ENCODE peak calls at places on chromosomes 13 and 19, in five cellular contexts. T, S, R, L and U are unnamed samples.
A peak's percentile ranks its signal among the peaks of the same experiment; 100 is the strongest.

GRCh38 chr13:26758496-26759155 is 2.0 kb downstream of the GPR12 start:
- DNase-seq in T (no peak), S (no peak), R (no peak), L (no peak), U (no peak)

GRCh38 chr19:33469171-33470039 is 52.2 kb downstream of the PEPD start:
- DNase-seq in T (no peak), S (no peak), R (no peak), L (peak; percentile 36), U (no peak)

GRCh38 chr13:74027161-74027779 is 106.9 kb downstream of the KLF12 start:
- DNase-seq in T (no peak), S (no peak), R (no peak), L (no peak), U (no peak)

GRCh38 chr13:75197803-75198202 is 284.2 kb downstream of the TBC1D4 start:
- DNase-seq in T (no peak), S (no peak), R (peak; percentile 12), L (no peak), U (no peak)

GRCh38 chr13:95553271-95553588 is 710 bp downstream of the CLDN10 start:
- DNase-seq in T (no peak), S (no peak), R (peak; percentile 44), L (no peak), U (no peak)

GRCh38 chr19:19042732-19043274 is 9.4 kb downstream of the ARMC6 start:
- DNase-seq in T (no peak), S (no peak), R (no peak), L (no peak), U (no peak)

GRCh38 chr19:16496613-16496983 is 404 bp downstream of the C19orf44 start:
- DNase-seq in T (no peak), S (no peak), R (no peak), L (no peak), U (no peak)

GRCh38 chr19:29524201-29524911 is 1.4 kb upstream of the VSTM2B start:
- DNase-seq in T (no peak), S (peak; percentile 37), R (peak; percentile 60), L (no peak), U (no peak)

GRCh38 chr13:79867248-79867647 is 386.3 kb downstream of the NDFIP2 start:
- DNase-seq in T (no peak), S (no peak), R (no peak), L (no peak), U (no peak)

GRCh38 chr19:38392707-38393308 is 4.3 kb downstream of the SPRED3 start:
- DNase-seq in T (peak; percentile 76), S (no peak), R (peak; percentile 26), L (peak; percentile 84), U (peak; percentile 92)

GRCh38 chr19:39539165-39539518 is 819 bp downstream of the EID2 start:
- DNase-seq in T (no peak), S (no peak), R (peak; percentile 93), L (no peak), U (no peak)

GRCh38 chr13:111036665-111037064 is 78.4 kb upstream of the ARHGEF7 start:
- DNase-seq in T (no peak), S (no peak), R (no peak), L (no peak), U (no peak)

GRCh38 chr19:13644648-13645047 is 119.7 kb upstream of the MRI1 start:
- DNase-seq in T (peak; percentile 72), S (no peak), R (peak; percentile 22), L (no peak), U (no peak)

GRCh38 chr13:67197704-67198103 is 32.4 kb downstream of the PCDH9 start:
- DNase-seq in T (no peak), S (no peak), R (no peak), L (no peak), U (no peak)

GRCh38 chr13:44747179-44747578 is 171.0 kb upstream of the TSC22D1 start:
- DNase-seq in T (no peak), S (no peak), R (no peak), L (no peak), U (no peak)

GRCh38 chr19:16850133-16850532 is 20.9 kb downstream of the SIN3B start:
- DNase-seq in T (no peak), S (no peak), R (no peak), L (no peak), U (no peak)

GRCh38 chr13:49248433-49249002 is 793 bp downstream of the CDADC1 start:
- DNase-seq in T (no peak), S (peak; percentile 21), R (no peak), L (no peak), U (no peak)

DNA sequence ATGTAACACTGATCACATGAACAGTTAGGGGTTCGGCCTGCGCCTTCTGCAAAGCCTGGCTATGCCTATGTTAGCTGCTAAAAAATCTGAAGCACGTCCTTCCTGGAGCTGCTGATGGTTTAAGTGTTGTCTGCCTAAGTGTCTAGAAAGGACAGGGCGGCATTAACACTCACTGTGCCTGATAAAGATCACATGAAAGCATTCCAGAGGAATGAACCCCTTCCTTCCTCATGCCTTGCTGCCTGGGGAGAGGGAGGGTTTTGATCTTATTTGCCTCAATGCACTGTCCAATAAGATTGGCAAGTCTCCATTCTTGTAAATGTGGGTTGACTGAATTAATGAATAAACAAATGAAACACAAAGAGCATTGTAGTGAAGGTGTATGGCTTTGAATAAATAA is 5.2 kb downstream of the DOCK9 start:
- DNase-seq in T (no peak), S (no peak), R (peak; percentile 96), L (no peak), U (no peak)
- H3K4me1 ChIP-seq in T (peaks cover 41% of the 10 kb centered on the region), S (peaks cover 17% of the 10 kb centered on the region), R (peaks cover 7% of the 10 kb centered on the region), L (no peaks in the 10 kb centered on the region), U (no peaks in the 10 kb centered on the region)

DNA sequence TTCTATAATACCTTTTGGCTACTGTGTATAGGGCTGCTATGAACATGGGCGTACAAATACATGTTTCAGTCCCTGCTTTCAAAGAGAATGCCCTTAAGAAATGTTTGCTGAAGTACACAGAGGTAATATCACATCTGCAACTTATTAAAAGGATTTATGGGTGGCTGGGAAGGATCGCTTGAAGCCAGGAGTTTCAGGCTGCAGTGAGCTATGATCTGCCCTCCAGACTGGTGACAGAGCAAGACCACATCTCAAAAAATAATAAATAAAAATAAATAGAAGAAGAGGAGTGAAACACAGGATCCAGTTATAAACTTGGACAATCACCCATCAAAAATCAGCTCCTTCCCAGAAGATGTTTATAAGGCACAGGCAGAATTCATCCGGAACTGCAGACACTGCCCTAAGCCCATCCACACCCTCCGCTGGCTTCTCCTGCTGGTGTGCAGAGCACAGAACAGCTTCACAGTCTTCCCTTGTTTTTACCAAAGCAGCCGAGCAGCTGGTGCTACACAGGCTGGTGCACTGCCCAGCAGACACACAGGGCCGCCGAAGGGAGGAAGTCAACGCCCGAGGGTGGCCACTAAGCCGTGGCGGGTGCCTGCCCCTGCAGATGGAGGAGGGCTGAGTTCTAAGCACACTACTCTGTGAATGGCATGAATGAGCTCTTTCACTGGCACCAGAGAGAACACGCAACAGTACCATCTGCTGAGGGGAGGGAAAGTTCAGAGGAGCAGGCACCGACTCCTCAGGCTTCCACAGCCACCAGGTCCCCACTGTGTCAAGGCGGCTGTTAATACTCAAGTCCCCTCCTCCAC is 44.0 kb downstream of the BRD4 start:
- DNase-seq in T (no peak), S (no peak), R (no peak), L (peak; percentile 81), U (no peak)
- H3K27ac ChIP-seq in T (no peak overlapping the region), S (no peak overlapping the region), R (no peak overlapping the region), L (peak overlapping the region; percentile 60), U (no peak overlapping the region)

DNA sequence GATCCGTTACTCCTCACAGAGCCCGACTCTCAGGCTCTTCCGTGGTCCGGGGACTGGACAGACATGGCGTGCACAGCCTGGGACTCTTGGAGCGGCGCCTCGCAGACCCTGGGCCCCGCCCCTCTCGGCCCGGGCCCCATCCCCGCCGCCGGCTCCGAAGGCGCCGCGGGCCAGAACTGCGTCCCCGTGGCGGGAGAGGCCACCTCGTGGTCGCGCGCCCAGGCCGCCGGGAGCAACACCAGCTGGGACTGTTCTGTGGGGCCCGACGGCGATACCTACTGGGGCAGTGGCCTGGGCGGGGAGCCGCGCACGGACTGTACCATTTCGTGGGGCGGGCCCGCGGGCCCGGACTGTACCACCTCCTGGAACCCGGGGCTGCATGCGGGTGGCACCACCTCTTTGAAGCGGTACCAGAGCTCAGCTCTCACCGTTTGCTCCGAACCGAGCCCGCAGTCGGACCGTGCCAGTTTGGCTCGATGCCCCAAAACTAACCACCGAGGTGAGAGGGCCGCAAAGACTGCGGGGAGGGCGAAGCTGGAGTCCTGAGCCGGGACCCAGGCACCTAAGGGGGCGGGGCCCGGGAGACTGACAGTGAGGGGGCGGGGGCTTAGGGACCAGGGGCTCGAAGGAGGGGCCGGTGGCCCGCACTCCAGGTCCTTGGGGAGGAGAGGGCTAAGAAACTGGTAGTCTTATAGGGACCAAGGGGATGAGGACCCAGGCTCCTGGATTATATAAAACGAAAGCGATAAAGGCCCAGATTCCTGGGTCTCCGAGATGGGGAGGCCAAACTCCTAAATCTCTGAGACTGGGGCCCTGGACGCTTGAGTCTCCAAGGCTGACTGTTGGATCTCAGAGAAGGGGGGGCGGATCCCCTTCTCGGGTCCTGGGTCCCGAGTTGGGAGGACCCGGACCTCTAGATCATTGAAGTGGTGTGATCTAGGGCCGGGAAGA is 2.0 kb downstream of the ETV2 start:
- DNase-seq in T (peak; percentile 92), S (peak; percentile 87), R (peak; percentile 95), L (peak; percentile 94), U (peak; percentile 86)
- H3K4me1 ChIP-seq in T (peaks cover 28% of the 10 kb centered on the region), S (peaks cover 30% of the 10 kb centered on the region), R (peaks cover 15% of the 10 kb centered on the region), L (no peaks in the 10 kb centered on the region), U (peaks cover 15% of the 10 kb centered on the region)

DNA sequence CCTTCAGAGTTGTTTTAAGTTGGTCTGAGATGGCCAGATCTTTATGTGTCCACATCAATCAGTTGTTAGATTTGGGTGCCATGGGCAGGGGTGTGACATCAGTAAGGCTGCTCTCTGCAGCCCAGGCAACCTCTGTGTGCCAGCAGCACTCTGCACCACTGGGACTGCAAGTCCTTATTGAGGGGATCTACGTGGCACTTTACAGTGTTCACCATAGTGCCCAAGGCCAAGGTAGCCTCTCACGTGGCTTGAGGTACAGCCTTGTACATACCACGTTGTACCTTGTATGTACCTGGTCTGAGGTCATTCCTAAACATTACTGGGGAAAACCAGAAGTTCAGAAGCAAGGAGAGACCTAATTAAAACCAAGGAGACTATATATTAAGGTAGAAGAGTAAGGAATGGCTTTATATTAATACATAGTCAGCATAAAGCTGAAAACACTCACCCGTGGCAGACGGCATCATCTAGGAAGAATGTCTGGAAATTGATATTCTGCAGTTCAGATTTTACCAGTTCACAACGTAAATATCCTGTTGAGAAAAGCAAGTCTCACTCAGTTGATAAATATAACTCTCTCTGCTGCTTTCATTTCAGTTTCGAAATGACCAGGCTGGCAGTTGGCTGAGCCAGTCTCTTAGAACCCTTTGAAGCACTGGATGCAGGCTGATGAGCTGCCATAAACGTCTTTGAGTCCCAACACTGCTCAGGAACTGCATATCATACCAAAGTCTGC is 128.8 kb downstream of the ZDHHC20 start:
- DNase-seq in T (no peak), S (no peak), R (no peak), L (no peak), U (no peak)
- H3K27ac ChIP-seq in T (no peak overlapping the region), S (no peak overlapping the region), R (no peak overlapping the region), L (peak overlapping the region; percentile 32), U (no peak overlapping the region)

GRCh38 chr19:46981296-46981695 is 38.3 kb upstream of the NPAS1 start:
- DNase-seq in T (no peak), S (no peak), R (no peak), L (no peak), U (no peak)
- H3K4me1 ChIP-seq in T (peaks cover 15% of the 10 kb centered on the region), S (peaks cover 33% of the 10 kb centered on the region), R (peaks cover 28% of the 10 kb centered on the region), L (no peaks in the 10 kb centered on the region), U (peaks cover 8% of the 10 kb centered on the region)

DNA sequence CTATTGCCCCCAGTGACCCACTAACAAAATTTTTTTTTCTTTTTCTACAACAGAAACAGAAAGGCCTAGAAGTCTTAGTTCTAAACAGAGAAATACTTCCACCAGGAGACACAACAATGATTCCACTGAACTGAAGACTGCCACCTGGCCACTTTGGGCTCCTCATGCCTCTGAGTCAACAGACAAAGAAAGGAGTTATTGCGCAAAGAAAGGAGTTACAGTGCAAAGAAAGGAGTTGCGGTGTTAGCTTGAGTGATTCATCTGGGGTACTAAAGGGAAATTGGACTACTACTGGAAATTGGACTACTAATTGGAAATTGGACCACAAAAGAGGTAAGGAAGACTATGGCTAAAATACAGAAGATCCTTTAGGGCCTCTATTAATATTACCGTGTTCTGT is 116.6 kb downstream of the PCDH17 start:
- DNase-seq in T (no peak), S (no peak), R (no peak), L (no peak), U (no peak)
- H3K27ac ChIP-seq in T (no peak overlapping the region), S (no peak overlapping the region), R (no peak overlapping the region), L (no peak overlapping the region), U (no peak overlapping the region)